ENCODE peak calls at places on chromosomes 2 and 18, in eight cellular contexts. One of them, this sample, is unnamed.

GRCh38 chr2:214575030-214575949 is 164.4 kb downstream of the VWC2L start:
- DNase-seq in H1: no peak
- DNase-seq in GM23338: no peak
- DNase-seq in K562: no peak
- DNase-seq in HepG2: no peak
- DNase-seq in HCT116: no peak
- DNase-seq in endothelial cell of umbilical vein: no peak
- DNase-seq in GM12878: no peak
- DNase-seq in this sample: no peak

GRCh38 chr2:132949108-132949507 is 279.1 kb upstream of the LYPD1 start:
- DNase-seq in H1: no peak
- DNase-seq in GM23338: no peak
- DNase-seq in K562: no peak
- DNase-seq in HepG2: no peak
- DNase-seq in HCT116: no peak
- DNase-seq in endothelial cell of umbilical vein: no peak
- DNase-seq in GM12878: no peak
- DNase-seq in this sample: no peak

GRCh38 chr2:127208313-127208712 is 11.8 kb downstream of the CYP27C1 start:
- DNase-seq in H1: peak
- DNase-seq in GM23338: peak
- DNase-seq in K562: no peak
- DNase-seq in HepG2: no peak
- DNase-seq in HCT116: no peak
- DNase-seq in endothelial cell of umbilical vein: no peak
- DNase-seq in GM12878: no peak
- DNase-seq in this sample: peak

GRCh38 chr2:224971214-224971613 is 71.1 kb downstream of the DOCK10 start:
- DNase-seq in H1: peak
- DNase-seq in GM23338: peak
- DNase-seq in K562: no peak
- DNase-seq in HepG2: no peak
- DNase-seq in HCT116: peak
- DNase-seq in endothelial cell of umbilical vein: no peak
- DNase-seq in GM12878: no peak
- DNase-seq in this sample: no peak

GRCh38 chr2:105398522-105399206 is at the start of gene FHL2:
- DNase-seq in H1: peak
- DNase-seq in GM23338: peak
- DNase-seq in K562: peak
- DNase-seq in HepG2: peak
- DNase-seq in HCT116: peak
- DNase-seq in endothelial cell of umbilical vein: peak
- DNase-seq in GM12878: no peak
- DNase-seq in this sample: no peak

GRCh38 chr2:171205551-171205950 is 44.9 kb upstream of the TLK1 start:
- DNase-seq in H1: no peak
- DNase-seq in GM23338: no peak
- DNase-seq in K562: no peak
- DNase-seq in HepG2: no peak
- DNase-seq in HCT116: no peak
- DNase-seq in endothelial cell of umbilical vein: no peak
- DNase-seq in GM12878: no peak
- DNase-seq in this sample: no peak

GRCh38 chr2:72973566-72974435 is 56.5 kb downstream of the EMX1 start:
- DNase-seq in H1: peak
- DNase-seq in GM23338: peak
- DNase-seq in K562: peak
- DNase-seq in HepG2: peak
- DNase-seq in HCT116: peak
- DNase-seq in endothelial cell of umbilical vein: peak
- DNase-seq in GM12878: no peak
- DNase-seq in this sample: no peak

GRCh38 chr18:75218524-75218923 is 7.9 kb downstream of the TSHZ1 start:
- DNase-seq in H1: no peak
- DNase-seq in GM23338: no peak
- DNase-seq in K562: no peak
- DNase-seq in HepG2: no peak
- DNase-seq in HCT116: no peak
- DNase-seq in endothelial cell of umbilical vein: no peak
- DNase-seq in GM12878: no peak
- DNase-seq in this sample: no peak

GRCh38 chr2:146874260-146874658 is 970.6 kb upstream of the ACVR2A start:
- DNase-seq in H1: no peak
- DNase-seq in GM23338: no peak
- DNase-seq in K562: no peak
- DNase-seq in HepG2: no peak
- DNase-seq in HCT116: peak
- DNase-seq in endothelial cell of umbilical vein: peak
- DNase-seq in GM12878: no peak
- DNase-seq in this sample: no peak

GRCh38 chr18:2992995-2993877 is 19.7 kb downstream of the LPIN2 start:
- DNase-seq in H1: no peak
- DNase-seq in GM23338: no peak
- DNase-seq in K562: no peak
- DNase-seq in HepG2: no peak
- DNase-seq in HCT116: no peak
- DNase-seq in endothelial cell of umbilical vein: no peak
- DNase-seq in GM12878: no peak
- DNase-seq in this sample: no peak

GRCh38 chr2:115160523-115161521 is 718.4 kb downstream of the DPP10 start:
- DNase-seq in H1: peak
- DNase-seq in GM23338: peak
- DNase-seq in K562: no peak
- DNase-seq in HepG2: peak
- DNase-seq in HCT116: no peak
- DNase-seq in endothelial cell of umbilical vein: no peak
- DNase-seq in GM12878: no peak
- DNase-seq in this sample: no peak

GRCh38 chr2:238667008-238667407 is 180.9 kb upstream of the TWIST2 start:
- DNase-seq in H1: no peak
- DNase-seq in GM23338: no peak
- DNase-seq in K562: no peak
- DNase-seq in HepG2: no peak
- DNase-seq in HCT116: no peak
- DNase-seq in endothelial cell of umbilical vein: no peak
- DNase-seq in GM12878: no peak
- DNase-seq in this sample: no peak

GRCh38 chr2:179422037-179422643 is 157.5 kb upstream of the SESTD1 start:
- DNase-seq in H1: peak
- DNase-seq in GM23338: peak
- DNase-seq in K562: peak
- DNase-seq in HepG2: peak
- DNase-seq in HCT116: peak
- DNase-seq in endothelial cell of umbilical vein: peak
- DNase-seq in GM12878: no peak
- DNase-seq in this sample: peak

GRCh38 chr18:36872329-36872728 is 43.4 kb downstream of the KIAA1328 start:
- DNase-seq in H1: no peak
- DNase-seq in GM23338: peak
- DNase-seq in K562: no peak
- DNase-seq in HepG2: no peak
- DNase-seq in HCT116: no peak
- DNase-seq in endothelial cell of umbilical vein: no peak
- DNase-seq in GM12878: no peak
- DNase-seq in this sample: no peak

GRCh38 chr18:80233899-80234298 is 13.4 kb downstream of the PARD6G start:
- DNase-seq in H1: no peak
- DNase-seq in GM23338: no peak
- DNase-seq in K562: no peak
- DNase-seq in HepG2: no peak
- DNase-seq in HCT116: no peak
- DNase-seq in endothelial cell of umbilical vein: no peak
- DNase-seq in GM12878: no peak
- DNase-seq in this sample: no peak

GRCh38 chr2:215653344-215654015 is 217.6 kb upstream of the FN1 start:
- DNase-seq in H1: no peak
- DNase-seq in GM23338: no peak
- DNase-seq in K562: no peak
- DNase-seq in HepG2: no peak
- DNase-seq in HCT116: no peak
- DNase-seq in endothelial cell of umbilical vein: no peak
- DNase-seq in GM12878: no peak
- DNase-seq in this sample: no peak

GRCh38 chr2:188984126-188984525 is 10.0 kb downstream of the COL3A1 start:
- DNase-seq in H1: no peak
- DNase-seq in GM23338: peak
- DNase-seq in K562: no peak
- DNase-seq in HepG2: no peak
- DNase-seq in HCT116: no peak
- DNase-seq in endothelial cell of umbilical vein: peak
- DNase-seq in GM12878: no peak
- DNase-seq in this sample: no peak

GRCh38 chr2:203583696-203584095 is 48.6 kb upstream of the RAPH1 start:
- DNase-seq in H1: no peak
- DNase-seq in GM23338: no peak
- DNase-seq in K562: no peak
- DNase-seq in HepG2: no peak
- DNase-seq in HCT116: no peak
- DNase-seq in endothelial cell of umbilical vein: peak
- DNase-seq in GM12878: peak
- DNase-seq in this sample: no peak

GRCh38 chr18:3683483-3683882 is 233.5 kb downstream of the TGIF1 start:
- DNase-seq in H1: no peak
- DNase-seq in GM23338: no peak
- DNase-seq in K562: no peak
- DNase-seq in HepG2: no peak
- DNase-seq in HCT116: no peak
- DNase-seq in endothelial cell of umbilical vein: peak
- DNase-seq in GM12878: no peak
- DNase-seq in this sample: no peak

GRCh38 chr2:19350678-19351401 is 7.6 kb downstream of the OSR1 start:
- DNase-seq in H1: no peak
- DNase-seq in GM23338: no peak
- DNase-seq in K562: no peak
- DNase-seq in HepG2: no peak
- DNase-seq in HCT116: no peak
- DNase-seq in endothelial cell of umbilical vein: no peak
- DNase-seq in GM12878: no peak
- DNase-seq in this sample: no peak
- H3K4me3 ChIP-seq in H1: peak
- H3K4me3 ChIP-seq in GM23338: peak
- H3K4me3 ChIP-seq in K562: peak
- H3K4me3 ChIP-seq in HepG2: no peak
- H3K4me3 ChIP-seq in HCT116: no peak
- H3K4me3 ChIP-seq in endothelial cell of umbilical vein: no peak
- H3K4me3 ChIP-seq in GM12878: no peak
- H3K4me3 ChIP-seq in this sample: no peak

GRCh38 chr2:27308359-27308875 is at the start of gene UCN:
- DNase-seq in H1: peak
- DNase-seq in GM23338: peak
- DNase-seq in K562: peak
- DNase-seq in HepG2: no peak
- DNase-seq in HCT116: no peak
- DNase-seq in endothelial cell of umbilical vein: peak
- DNase-seq in GM12878: no peak
- DNase-seq in this sample: no peak

GRCh38 chr2:27305516-27305915 is 2.7 kb downstream of the UCN start:
- DNase-seq in H1: no peak
- DNase-seq in GM23338: no peak
- DNase-seq in K562: no peak
- DNase-seq in HepG2: no peak
- DNase-seq in HCT116: no peak
- DNase-seq in endothelial cell of umbilical vein: no peak
- DNase-seq in GM12878: no peak
- DNase-seq in this sample: no peak

GRCh38 chr2:27306136-27306535 is 2.1 kb downstream of the UCN start:
- DNase-seq in H1: no peak
- DNase-seq in GM23338: peak
- DNase-seq in K562: no peak
- DNase-seq in HepG2: no peak
- DNase-seq in HCT116: no peak
- DNase-seq in endothelial cell of umbilical vein: no peak
- DNase-seq in GM12878: no peak
- DNase-seq in this sample: no peak

GRCh38 chr2:27307545-27308358 is 493 bp downstream of the UCN start:
- DNase-seq in H1: peak
- DNase-seq in GM23338: peak
- DNase-seq in K562: no peak
- DNase-seq in HepG2: no peak
- DNase-seq in HCT116: no peak
- DNase-seq in endothelial cell of umbilical vein: no peak
- DNase-seq in GM12878: no peak
- DNase-seq in this sample: no peak

DNA sequence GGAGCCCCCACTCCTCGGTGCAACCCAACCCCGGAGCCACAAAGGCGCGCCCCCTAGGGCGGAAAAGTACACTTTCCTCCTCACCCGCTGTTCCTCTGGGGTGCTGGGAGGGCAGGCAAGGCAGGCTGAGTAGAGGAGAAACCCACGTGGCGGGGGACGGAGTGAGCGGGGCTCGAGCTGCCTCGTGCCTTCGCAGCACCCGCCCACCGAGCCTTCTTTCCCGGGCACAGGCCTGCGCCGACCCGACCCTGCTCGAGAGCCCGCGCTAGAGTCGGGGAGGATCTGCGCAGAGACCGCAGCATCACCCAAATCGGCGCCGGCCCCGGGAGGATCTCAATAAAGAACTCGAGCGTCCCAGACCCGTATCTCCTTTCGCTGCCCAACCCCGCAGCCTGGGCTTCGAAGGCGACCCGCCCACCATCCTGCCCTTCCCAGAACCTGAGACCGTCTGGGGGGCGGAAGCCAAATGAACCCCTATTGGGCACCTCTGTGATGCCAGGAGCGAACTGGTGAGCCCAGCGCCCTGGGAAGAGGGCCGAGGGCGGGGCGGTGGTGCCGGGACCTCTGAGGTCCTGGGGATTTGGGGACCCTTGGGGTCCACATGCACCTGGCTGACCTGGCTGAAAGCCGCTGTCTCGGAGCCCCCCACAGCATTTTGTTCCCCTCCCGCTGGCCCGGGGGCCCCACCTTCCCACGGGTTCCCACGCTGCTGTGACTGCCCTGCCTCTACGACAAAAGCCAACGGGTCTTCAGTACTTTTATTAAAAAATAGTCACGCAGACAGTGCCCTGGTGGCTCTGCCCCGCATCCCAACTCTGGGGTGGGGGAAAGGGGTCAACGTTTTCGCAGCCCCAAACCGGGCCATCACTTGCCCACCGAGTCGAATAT is 1.3 kb downstream of the UCN start:
- DNase-seq in H1: peak
- DNase-seq in GM23338: peak
- DNase-seq in K562: no peak
- DNase-seq in HepG2: no peak
- DNase-seq in HCT116: no peak
- DNase-seq in endothelial cell of umbilical vein: no peak
- DNase-seq in GM12878: no peak
- DNase-seq in this sample: no peak
- TF ChIP-seq EZH2 in H1: peak
- TF ChIP-seq EZH2 in GM23338: peak
- TF ChIP-seq EZH2 in K562: no peak
- TF ChIP-seq EZH2 in HepG2: no peak
- TF ChIP-seq EZH2 in HCT116: no peak
- TF ChIP-seq EZH2 in endothelial cell of umbilical vein: peak
- TF ChIP-seq EZH2 in GM12878: no peak
- TF ChIP-seq EZH2 in this sample: no peak

GRCh38 chr2:80002761-80003160 is 301.8 kb downstream of the LRRTM1 start:
- DNase-seq in H1: no peak
- DNase-seq in GM23338: no peak
- DNase-seq in K562: no peak
- DNase-seq in HepG2: no peak
- DNase-seq in HCT116: no peak
- DNase-seq in endothelial cell of umbilical vein: no peak
- DNase-seq in GM12878: no peak
- DNase-seq in this sample: no peak
- TF ChIP-seq POLR2AphosphoS5 in H1: no peak
- TF ChIP-seq POLR2AphosphoS5 in GM23338: no peak
- TF ChIP-seq POLR2AphosphoS5 in K562: no peak
- TF ChIP-seq POLR2AphosphoS5 in HepG2: no peak
- TF ChIP-seq POLR2AphosphoS5 in HCT116: no peak
- TF ChIP-seq POLR2AphosphoS5 in endothelial cell of umbilical vein: no peak
- TF ChIP-seq POLR2AphosphoS5 in GM12878: no peak
- TF ChIP-seq POLR2AphosphoS5 in this sample: no peak

GRCh38 chr2:113276906-113277425 is 1.8 kb downstream of the PAX8 start:
- DNase-seq in H1: peak
- DNase-seq in GM23338: peak
- DNase-seq in K562: no peak
- DNase-seq in HepG2: no peak
- DNase-seq in HCT116: no peak
- DNase-seq in endothelial cell of umbilical vein: no peak
- DNase-seq in GM12878: no peak
- DNase-seq in this sample: no peak
- H3K4me3 ChIP-seq in H1: peak
- H3K4me3 ChIP-seq in GM23338: peak
- H3K4me3 ChIP-seq in K562: no peak
- H3K4me3 ChIP-seq in HepG2: no peak
- H3K4me3 ChIP-seq in HCT116: no peak
- H3K4me3 ChIP-seq in endothelial cell of umbilical vein: no peak
- H3K4me3 ChIP-seq in GM12878: no peak
- H3K4me3 ChIP-seq in this sample: no peak

This sample was measured in SK-N-MC.